ENCODE peak calls at places on chromosomes 1 and 21, in ten cellular contexts. One of them, this sample, is unnamed.

GRCh38 chr1:230866171-230866811 is 2.0 kb downstream of the C1orf198 start:
- DNase-seq in ACHN: peak
- DNase-seq in pancreas: no peak
- DNase-seq in left ventricle myocardium inferior: no peak
- DNase-seq in activated T-cell treated with anti-CD3 and anti-CD28 coated beads for 24 hours: no peak
- DNase-seq in heart right ventricle: no peak
- DNase-seq in fibroblast of lung: no peak
- DNase-seq in small intestine: no peak
- DNase-seq in iPS-NIHi11: no peak
- DNase-seq in kidney glomerular epithelial cell: peak
- DNase-seq in this sample: peak

GRCh38 chr1:54649130-54649898 is 7.7 kb downstream of the MROH7 start:
- DNase-seq in ACHN: no peak
- DNase-seq in pancreas: no peak
- DNase-seq in left ventricle myocardium inferior: no peak
- DNase-seq in activated T-cell treated with anti-CD3 and anti-CD28 coated beads for 24 hours: no peak
- DNase-seq in heart right ventricle: no peak
- DNase-seq in fibroblast of lung: no peak
- DNase-seq in small intestine: peak
- DNase-seq in iPS-NIHi11: no peak
- DNase-seq in kidney glomerular epithelial cell: peak
- DNase-seq in this sample: peak

GRCh38 chr1:230730979-230731378 is 16.2 kb upstream of the CAPN9 start:
- DNase-seq in ACHN: no peak
- DNase-seq in pancreas: no peak
- DNase-seq in left ventricle myocardium inferior: no peak
- DNase-seq in activated T-cell treated with anti-CD3 and anti-CD28 coated beads for 24 hours: no peak
- DNase-seq in heart right ventricle: peak
- DNase-seq in fibroblast of lung: no peak
- DNase-seq in small intestine: peak
- DNase-seq in iPS-NIHi11: no peak
- DNase-seq in kidney glomerular epithelial cell: no peak
- DNase-seq in this sample: no peak

GRCh38 chr21:34333150-34333739 is 30.6 kb upstream of the KCNE2 start:
- DNase-seq in ACHN: no peak
- DNase-seq in pancreas: no peak
- DNase-seq in left ventricle myocardium inferior: no peak
- DNase-seq in activated T-cell treated with anti-CD3 and anti-CD28 coated beads for 24 hours: no peak
- DNase-seq in heart right ventricle: no peak
- DNase-seq in fibroblast of lung: no peak
- DNase-seq in small intestine: no peak
- DNase-seq in iPS-NIHi11: no peak
- DNase-seq in kidney glomerular epithelial cell: peak
- DNase-seq in this sample: peak

GRCh38 chr1:92478393-92478792 is 8.3 kb downstream of the GFI1 start:
- DNase-seq in ACHN: no peak
- DNase-seq in pancreas: no peak
- DNase-seq in left ventricle myocardium inferior: no peak
- DNase-seq in activated T-cell treated with anti-CD3 and anti-CD28 coated beads for 24 hours: no peak
- DNase-seq in heart right ventricle: no peak
- DNase-seq in fibroblast of lung: no peak
- DNase-seq in small intestine: no peak
- DNase-seq in iPS-NIHi11: no peak
- DNase-seq in kidney glomerular epithelial cell: no peak
- DNase-seq in this sample: no peak

GRCh38 chr1:40341509-40342380 is 24.7 kb upstream of the COL9A2 start:
- DNase-seq in ACHN: no peak
- DNase-seq in pancreas: no peak
- DNase-seq in left ventricle myocardium inferior: no peak
- DNase-seq in activated T-cell treated with anti-CD3 and anti-CD28 coated beads for 24 hours: no peak
- DNase-seq in heart right ventricle: no peak
- DNase-seq in fibroblast of lung: no peak
- DNase-seq in small intestine: peak
- DNase-seq in iPS-NIHi11: no peak
- DNase-seq in kidney glomerular epithelial cell: no peak
- DNase-seq in this sample: no peak

GRCh38 chr21:42219606-42220137 is 732 bp downstream of the ABCG1 start:
- DNase-seq in ACHN: no peak
- DNase-seq in pancreas: peak
- DNase-seq in left ventricle myocardium inferior: peak
- DNase-seq in activated T-cell treated with anti-CD3 and anti-CD28 coated beads for 24 hours: no peak
- DNase-seq in heart right ventricle: no peak
- DNase-seq in fibroblast of lung: no peak
- DNase-seq in small intestine: no peak
- DNase-seq in iPS-NIHi11: peak
- DNase-seq in kidney glomerular epithelial cell: no peak
- DNase-seq in this sample: no peak

GRCh38 chr1:40267767-40268187 is 9.7 kb downstream of the ZMPSTE24 start:
- DNase-seq in ACHN: peak
- DNase-seq in pancreas: no peak
- DNase-seq in left ventricle myocardium inferior: no peak
- DNase-seq in activated T-cell treated with anti-CD3 and anti-CD28 coated beads for 24 hours: no peak
- DNase-seq in heart right ventricle: peak
- DNase-seq in fibroblast of lung: peak
- DNase-seq in small intestine: no peak
- DNase-seq in iPS-NIHi11: no peak
- DNase-seq in kidney glomerular epithelial cell: peak
- DNase-seq in this sample: peak

GRCh38 chr1:181117648-181118449 is 29.3 kb downstream of the IER5 start:
- DNase-seq in ACHN: no peak
- DNase-seq in pancreas: no peak
- DNase-seq in left ventricle myocardium inferior: no peak
- DNase-seq in activated T-cell treated with anti-CD3 and anti-CD28 coated beads for 24 hours: no peak
- DNase-seq in heart right ventricle: no peak
- DNase-seq in fibroblast of lung: peak
- DNase-seq in small intestine: peak
- DNase-seq in iPS-NIHi11: peak
- DNase-seq in kidney glomerular epithelial cell: no peak
- DNase-seq in this sample: peak

GRCh38 chr1:14987829-14988603 is 165.5 kb upstream of the TMEM51 start:
- DNase-seq in ACHN: no peak
- DNase-seq in pancreas: no peak
- DNase-seq in left ventricle myocardium inferior: peak
- DNase-seq in activated T-cell treated with anti-CD3 and anti-CD28 coated beads for 24 hours: no peak
- DNase-seq in heart right ventricle: no peak
- DNase-seq in fibroblast of lung: no peak
- DNase-seq in small intestine: no peak
- DNase-seq in iPS-NIHi11: no peak
- DNase-seq in kidney glomerular epithelial cell: no peak
- DNase-seq in this sample: no peak